ENCODE peak calls at places on chromosome 19, in four cellular contexts. One of them, this sample, is unnamed. For H3K4me1, the result is how much of the 10 kb centered on the place peaks cover.

GRCh38 chr19:40530091-40530901 is 46.4 kb upstream of the SHKBP1 start:
- DNase-seq in GM23338: peak
- DNase-seq in GM12878: no peak
- DNase-seq in HepG2: no peak
- DNase-seq in this sample: no peak

GRCh38 chr19:33052352-33052972 is 12.2 kb downstream of the RHPN2 start:
- DNase-seq in GM23338: no peak
- DNase-seq in HepG2: peak
- DNase-seq in GM12878: no peak
- DNase-seq in this sample: peak

GRCh38 chr19:2986951-2987491 is 9.7 kb downstream of the TLE6 start:
- DNase-seq in GM12878: no peak
- DNase-seq in GM23338: peak
- DNase-seq in HepG2: no peak
- DNase-seq in this sample: no peak

GRCh38 chr19:13089139-13089856 is 13.4 kb downstream of the LYL1 start:
- DNase-seq in HepG2: peak
- DNase-seq in GM12878: no peak
- DNase-seq in GM23338: peak
- DNase-seq in this sample: no peak

GRCh38 chr19:47641891-47642485 is 33.1 kb downstream of the BICRA start:
- DNase-seq in HepG2: no peak
- DNase-seq in GM23338: no peak
- DNase-seq in GM12878: no peak
- DNase-seq in this sample: no peak

GRCh38 chr19:13597625-13598024 is 91.3 kb upstream of the CACNA1A start:
- DNase-seq in GM12878: peak
- DNase-seq in HepG2: peak
- DNase-seq in GM23338: peak
- DNase-seq in this sample: peak

GRCh38 chr19:6125571-6125989 is 9.9 kb upstream of the ACSBG2 start:
- DNase-seq in GM23338: peak
- DNase-seq in HepG2: peak
- DNase-seq in GM12878: peak
- DNase-seq in this sample: peak

GRCh38 chr19:32630338-32630737 is 44.6 kb downstream of the ANKRD27 start:
- DNase-seq in HepG2: no peak
- DNase-seq in GM12878: no peak
- DNase-seq in GM23338: peak
- DNase-seq in this sample: no peak

GRCh38 chr19:44722131-44723121 is 23.5 kb downstream of the CEACAM16 start:
- DNase-seq in GM12878: peak
- DNase-seq in HepG2: no peak
- DNase-seq in GM23338: no peak
- DNase-seq in this sample: no peak

GRCh38 chr19:53962887-53963435 is at the start of gene CACNG8:
- DNase-seq in HepG2: no peak
- DNase-seq in GM12878: no peak
- DNase-seq in GM23338: peak
- DNase-seq in this sample: no peak

GRCh38 chr19:34269968-34270621 is 15.7 kb downstream of the GARRE1 start:
- DNase-seq in GM23338: peak
- DNase-seq in GM12878: peak
- DNase-seq in HepG2: peak
- DNase-seq in this sample: peak

GRCh38 chr19:17202249-17202648 is 12.9 kb upstream of the USE1 start:
- DNase-seq in GM12878: no peak
- DNase-seq in GM23338: peak
- DNase-seq in HepG2: no peak
- DNase-seq in this sample: no peak

GRCh38 chr19:13172335-13173128 is 22.3 kb downstream of the IER2 start:
- DNase-seq in HepG2: no peak
- DNase-seq in GM23338: no peak
- DNase-seq in GM12878: no peak
- DNase-seq in this sample: peak

GRCh38 chr19:29457413-29457812 is 68.4 kb upstream of the VSTM2B start:
- DNase-seq in GM23338: no peak
- DNase-seq in GM12878: no peak
- DNase-seq in HepG2: no peak
- DNase-seq in this sample: no peak

GRCh38 chr19:7904074-7905020 is 670 bp downstream of the MAP2K7 start:
- DNase-seq in GM23338: peak
- DNase-seq in HepG2: no peak
- DNase-seq in GM12878: no peak
- DNase-seq in this sample: peak

GRCh38 chr19:34508540-34508939 is 27.0 kb downstream of the WTIP start:
- DNase-seq in GM12878: no peak
- DNase-seq in HepG2: no peak
- DNase-seq in GM23338: peak
- DNase-seq in this sample: no peak

GRCh38 chr19:53537523-53538377 is at the start of gene ZNF331:
- DNase-seq in GM12878: peak
- DNase-seq in HepG2: peak
- DNase-seq in GM23338: peak
- DNase-seq in this sample: peak

GRCh38 chr19:33193269-33193863 is 764 bp upstream of the LRP3 start:
- DNase-seq in GM12878: no peak
- DNase-seq in HepG2: no peak
- DNase-seq in GM23338: no peak
- DNase-seq in this sample: no peak

GRCh38 chr19:36838784-36839324 is 667 bp upstream of the ZNF790 start:
- DNase-seq in GM23338: no peak
- DNase-seq in GM12878: no peak
- DNase-seq in HepG2: no peak
- DNase-seq in this sample: no peak

GRCh38 chr19:5826531-5827341 is 12.8 kb downstream of the FUT6 start:
- DNase-seq in GM23338: peak
- DNase-seq in HepG2: peak
- DNase-seq in GM12878: no peak
- DNase-seq in this sample: peak

GRCh38 chr19:531753-532571 is at the start of gene CDC34:
- DNase-seq in GM23338: no peak
- DNase-seq in HepG2: no peak
- DNase-seq in GM12878: no peak
- DNase-seq in this sample: peak

GRCh38 chr19:5624741-5625140 is 1.9 kb downstream of the SAFB start:
- DNase-seq in HepG2: no peak
- DNase-seq in GM23338: peak
- DNase-seq in GM12878: no peak
- DNase-seq in this sample: no peak

GRCh38 chr19:12687496-12688196 is at the start of gene GNG14:
- DNase-seq in HepG2: no peak
- DNase-seq in GM23338: no peak
- DNase-seq in GM12878: no peak
- DNase-seq in this sample: no peak

GRCh38 chr19:11548315-11548700 is 9.7 kb downstream of the CNN1 start:
- DNase-seq in GM12878: no peak
- DNase-seq in HepG2: no peak
- DNase-seq in GM23338: no peak
- DNase-seq in this sample: no peak

GRCh38 chr19:10913716-10914340 is 14.6 kb downstream of the YIPF2 start:
- DNase-seq in GM23338: no peak
- DNase-seq in HepG2: no peak
- DNase-seq in GM12878: no peak
- DNase-seq in this sample: no peak

GRCh38 chr19:47765522-47766358 is 12.8 kb upstream of the SELENOW start:
- DNase-seq in GM23338: peak
- DNase-seq in GM12878: no peak
- DNase-seq in HepG2: peak
- DNase-seq in this sample: peak

GRCh38 chr19:40805258-40805868 is 6.4 kb downstream of the EGLN2 start:
- DNase-seq in GM23338: no peak
- DNase-seq in GM12878: no peak
- DNase-seq in HepG2: no peak
- DNase-seq in this sample: peak

GRCh38 chr19:53823380-53824120 is 564 bp downstream of the NLRP12 start:
- DNase-seq in GM12878: no peak
- DNase-seq in HepG2: no peak
- DNase-seq in GM23338: no peak
- DNase-seq in this sample: no peak

GRCh38 chr19:11151181-11151580 is 4.4 kb downstream of the SPC24 start:
- DNase-seq in GM12878: no peak
- DNase-seq in GM23338: no peak
- DNase-seq in HepG2: no peak
- DNase-seq in this sample: no peak

GRCh38 chr19:15195987-15196682 is 4.7 kb downstream of the NOTCH3 start:
- DNase-seq in GM23338: peak
- DNase-seq in GM12878: no peak
- DNase-seq in HepG2: no peak
- DNase-seq in this sample: peak

GRCh38 chr19:18532208-18532890 is 10.5 kb upstream of the ELL start:
- DNase-seq in GM23338: no peak
- DNase-seq in HepG2: no peak
- DNase-seq in GM12878: no peak
- DNase-seq in this sample: no peak
- TF ChIP-seq POLR2AphosphoS5 in GM23338: no peak
- TF ChIP-seq POLR2AphosphoS5 in HepG2: no peak
- TF ChIP-seq POLR2AphosphoS5 in GM12878: no peak
- TF ChIP-seq POLR2AphosphoS5 in this sample: no peak

GRCh38 chr19:1856698-1857603 is 6.4 kb downstream of the KLF16 start:
- DNase-seq in GM12878: no peak
- DNase-seq in GM23338: peak
- DNase-seq in HepG2: peak
- DNase-seq in this sample: peak
- H3K4me1 ChIP-seq in GM12878: under half
- H3K4me1 ChIP-seq in GM23338: half or more
- H3K4me1 ChIP-seq in HepG2: half or more
- H3K4me1 ChIP-seq in this sample: half or more

GRCh38 chr19:50968709-50969412 is 530 bp downstream of the KLK6 start:
- DNase-seq in HepG2: no peak
- DNase-seq in GM12878: no peak
- DNase-seq in GM23338: no peak
- DNase-seq in this sample: no peak
- H3K27ac ChIP-seq in HepG2: no peak
- H3K27ac ChIP-seq in GM12878: no peak
- H3K27ac ChIP-seq in GM23338: no peak
- H3K27ac ChIP-seq in this sample: no peak

GRCh38 chr19:42179501-42179817 is 38.0 kb downstream of the DEDD2 start:
- DNase-seq in HepG2: no peak
- DNase-seq in GM12878: no peak
- DNase-seq in GM23338: no peak
- DNase-seq in this sample: no peak
- TF ChIP-seq POLR2AphosphoS5 in HepG2: no peak
- TF ChIP-seq POLR2AphosphoS5 in GM12878: no peak
- TF ChIP-seq POLR2AphosphoS5 in GM23338: no peak
- TF ChIP-seq POLR2AphosphoS5 in this sample: no peak

GRCh38 chr19:38849147-38849745 is 540 bp downstream of the HNRNPL start:
- DNase-seq in GM12878: peak
- DNase-seq in GM23338: peak
- DNase-seq in HepG2: peak
- DNase-seq in this sample: peak

GRCh38 chr19:38851622-38852230 is 1.9 kb upstream of the HNRNPL start:
- DNase-seq in GM12878: no peak
- DNase-seq in GM23338: peak
- DNase-seq in HepG2: peak
- DNase-seq in this sample: peak

GRCh38 chr19:38849746-38850230 is at the start of gene HNRNPL:
- DNase-seq in GM23338: no peak
- DNase-seq in GM12878: no peak
- DNase-seq in HepG2: no peak
- DNase-seq in this sample: peak

GRCh38 chr19:38850976-38851621 is 1.3 kb upstream of the HNRNPL start:
- DNase-seq in HepG2: no peak
- DNase-seq in GM23338: peak
- DNase-seq in GM12878: no peak
- DNase-seq in this sample: peak

DNA sequence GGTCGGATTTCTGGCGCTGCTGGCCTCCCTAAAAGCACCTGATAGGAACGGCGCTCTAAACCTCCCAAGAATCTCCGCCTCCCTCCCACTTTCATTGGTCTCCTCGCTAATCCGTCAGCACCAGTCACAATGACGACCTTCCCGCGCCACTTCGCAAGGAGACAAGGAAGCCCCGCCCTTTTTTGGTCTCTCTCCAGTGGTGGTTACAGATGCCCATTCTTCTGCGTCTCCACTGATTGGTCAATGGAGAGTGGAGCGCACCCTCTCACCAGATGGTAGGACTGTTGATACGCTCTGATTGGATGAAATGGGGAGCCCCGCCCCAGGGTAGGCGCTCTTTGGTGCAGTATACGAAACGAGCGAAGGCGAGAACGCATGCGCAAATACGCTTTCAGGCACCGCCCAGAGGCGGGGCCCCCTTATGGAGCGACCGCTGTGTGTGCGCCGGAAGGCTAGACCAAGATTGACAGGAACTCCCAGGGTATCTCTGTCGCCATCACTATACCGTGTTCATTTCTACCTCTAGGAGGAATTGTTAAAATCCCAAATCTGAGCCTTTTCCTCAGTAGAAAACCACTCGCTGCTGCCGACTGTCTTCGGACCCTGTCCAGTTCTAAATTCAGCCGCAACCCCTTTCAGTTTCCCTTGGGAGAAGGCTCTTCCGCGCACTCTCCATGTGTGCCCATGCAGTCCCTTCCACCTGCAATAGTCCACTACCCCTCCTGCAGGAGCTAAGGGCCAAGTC is 617 bp upstream of the HNRNPL start:
- DNase-seq in GM12878: peak
- DNase-seq in HepG2: peak
- DNase-seq in GM23338: peak
- DNase-seq in this sample: peak
- H3K4me1 ChIP-seq in GM12878: under half
- H3K4me1 ChIP-seq in HepG2: half or more
- H3K4me1 ChIP-seq in GM23338: under half
- H3K4me1 ChIP-seq in this sample: under half

DNA sequence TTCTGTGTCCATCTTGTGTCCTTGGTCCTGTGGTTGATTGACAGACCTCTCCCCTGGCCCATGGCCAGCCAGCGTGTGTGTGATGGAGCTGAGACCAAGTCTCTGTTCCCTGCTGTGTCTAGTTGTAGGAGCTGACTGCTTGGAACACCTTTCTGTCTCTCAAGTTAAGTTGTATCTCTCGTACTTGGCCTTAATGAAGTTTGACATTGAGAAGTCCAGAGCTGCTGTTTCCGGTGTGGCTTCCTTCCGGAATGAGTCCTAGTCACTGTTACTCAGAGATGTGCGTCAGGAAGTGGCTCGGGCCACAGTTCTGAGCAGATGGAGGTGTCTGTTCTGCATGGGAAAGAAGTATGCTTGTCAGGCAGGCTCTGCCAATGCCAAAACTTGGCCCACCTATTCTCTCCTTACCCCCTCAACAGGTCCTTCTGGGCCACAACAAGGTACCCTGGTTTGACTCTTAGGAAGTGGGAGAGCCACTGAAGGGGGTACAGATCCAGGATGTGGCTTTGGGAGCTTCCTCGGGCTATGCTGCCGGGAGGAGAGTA is 54.3 kb downstream of the GATAD2A start:
- DNase-seq in GM23338: no peak
- DNase-seq in GM12878: no peak
- DNase-seq in HepG2: no peak
- DNase-seq in this sample: peak
- H3K27ac ChIP-seq in GM23338: peak
- H3K27ac ChIP-seq in GM12878: peak
- H3K27ac ChIP-seq in HepG2: no peak
- H3K27ac ChIP-seq in this sample: peak

This sample was measured in transverse colon.